ENCODE peak calls at places on chromosomes 11 and 22, in four cellular contexts. S, U, X and T are unnamed samples.

GRCh38 chr11:1508491-1508891 is 21.9 kb upstream of the MOB2 start:
- DNase-seq in U (peak; percentile 59), S (no peak), X (peak; percentile 39), T (no peak)

GRCh38 chr11:46461461-46461927 is 69.9 kb upstream of the CHRM4 start:
- DNase-seq in X (no peak), S (no peak), U (no peak), T (no peak)

GRCh38 chr11:35623708-35624168 is 5.5 kb downstream of the FJX1 start:
- DNase-seq in U (no peak), X (no peak), S (no peak), T (no peak)

GRCh38 chr11:76185931-76186401 is 20.3 kb downstream of the WNT11 start:
- DNase-seq in S (no peak), X (no peak), U (no peak), T (no peak)

GRCh38 chr11:131664811-131665210 is 294.4 kb downstream of the NTM start:
- DNase-seq in S (no peak), U (no peak), X (no peak), T (no peak)

GRCh38 chr11:112408551-112408950 is 147.9 kb upstream of the PLET1 start:
- DNase-seq in S (no peak), U (no peak), X (no peak), T (no peak)

GRCh38 chr11:112085822-112086421 is 634 bp downstream of the TIMM8B start:
- DNase-seq in X (peak; percentile 51), U (no peak), S (no peak), T (no peak)

GRCh38 chr11:61154528-61154927 is 6.7 kb downstream of the VPS37C start:
- DNase-seq in U (no peak), X (no peak), S (no peak), T (no peak)

GRCh38 chr22:43090130-43090789 is 1.1 kb upstream of the TTLL1 start:
- DNase-seq in S (peak; percentile 90), U (no peak), X (peak; percentile 53), T (peak; percentile 46)

GRCh38 chr22:23393721-23394320 is 186.3 kb downstream of the IGLL1 start:
- DNase-seq in S (no peak), U (no peak), X (no peak), T (no peak)

GRCh38 chr22:46149998-46150549 is at the start of gene PPARA:
- DNase-seq in X (peak; percentile 88), U (peak; percentile 96), S (peak; percentile 22), T (peak; percentile 86)

GRCh38 chr11:5618807-5619206 is 6.0 kb upstream of the TRIM34 start:
- DNase-seq in S (no peak), X (no peak), U (no peak), T (no peak)

GRCh38 chr11:10302744-10303557 is 1.9 kb upstream of the ADM start:
- DNase-seq in U (peak; percentile 94), X (peak; percentile 87), S (no peak), T (peak; percentile 74)

GRCh38 chr11:47924184-47924671 is 56.1 kb upstream of the PTPRJ start:
- DNase-seq in X (no peak), U (no peak), S (peak; percentile 41), T (no peak)

GRCh38 chr11:10305964-10306918 is 1.4 kb downstream of the ADM start:
- DNase-seq in U (peak; percentile 68), S (no peak), X (no peak), T (peak; percentile 18)

GRCh38 chr22:17703811-17704210 is 65.3 kb downstream of the BCL2L13 start:
- DNase-seq in U (no peak), S (no peak), X (no peak), T (no peak)

GRCh38 chr11:1739576-1739975 is 10.8 kb downstream of the IFITM10 start:
- DNase-seq in X (no peak), U (no peak), S (no peak), T (no peak)

GRCh38 chr11:67040147-67040546 is 16.5 kb upstream of the RHOD start:
- DNase-seq in U (no peak), S (no peak), X (no peak), T (no peak)

GRCh38 chr11:44619931-44620725 is 54.7 kb downstream of the CD82 start:
- DNase-seq in S (no peak), U (no peak), X (peak; percentile 29), T (no peak)

DNA sequence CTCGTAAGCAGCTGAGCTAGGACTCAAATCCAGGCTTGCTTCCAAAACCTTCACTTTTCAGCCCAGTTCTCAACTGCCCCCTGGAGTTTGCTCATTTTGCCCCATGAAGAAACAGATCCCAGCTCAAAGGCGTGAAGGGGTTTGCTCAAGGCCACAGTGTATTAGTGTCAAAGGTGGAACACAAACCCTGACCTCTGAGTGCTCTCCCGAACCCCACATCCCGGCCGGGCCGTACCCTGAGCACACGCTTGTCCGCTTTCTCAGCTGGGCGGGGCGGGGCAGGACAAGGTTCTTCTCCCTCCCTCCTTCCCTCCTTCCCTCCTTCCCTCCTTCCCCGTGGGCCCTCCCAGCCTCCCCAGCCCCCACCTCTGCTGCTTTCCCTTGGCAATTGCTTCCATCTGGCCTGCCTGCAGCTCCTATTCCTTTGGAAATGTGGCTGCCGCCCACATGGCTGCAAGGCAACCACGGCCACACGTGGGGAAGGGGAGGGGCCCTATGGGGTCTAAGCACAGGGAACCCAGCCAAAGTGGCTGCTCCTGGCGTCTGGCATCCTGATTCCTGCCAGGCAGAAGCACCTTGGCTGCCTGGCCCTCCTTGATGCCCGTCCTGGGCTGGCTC is 4.1 kb downstream of the ST3GAL4 start:
- DNase-seq in X (peak; percentile 19), U (peak; percentile 81), S (no peak), T (no peak)
- H3K4me1 ChIP-seq in X (peaks cover 12% of the 10 kb centered on the region), U (peaks cover 88% of the 10 kb centered on the region), S (peaks cover 33% of the 10 kb centered on the region), T (peaks cover 13% of the 10 kb centered on the region)

GRCh38 chr11:128246364-128247234 is 340.8 kb downstream of the ETS1 start:
- DNase-seq in U (no peak), X (no peak), S (no peak), T (no peak)
- H3K4me3 ChIP-seq in U (no peak overlapping the region), X (no peak overlapping the region), S (no peak overlapping the region), T (no peak overlapping the region)

GRCh38 chr11:65389294-65389980 is 3.0 kb downstream of the FRMD8 start:
- DNase-seq in X (no peak), S (no peak), U (no peak), T (no peak)
- H3K4me1 ChIP-seq in X (peaks cover 60% of the 10 kb centered on the region), S (peaks cover 42% of the 10 kb centered on the region), U (peaks cover 80% of the 10 kb centered on the region), T (peaks cover 63% of the 10 kb centered on the region)

GRCh38 chr22:38873469-38874411 is 1.7 kb upstream of the CBX6 start:
- DNase-seq in X (peak; percentile 82), S (no peak), U (no peak), T (peak; percentile 32)
- H3K4me3 ChIP-seq in X (no peak overlapping the region), S (no peak overlapping the region), U (no peak overlapping the region), T (peak overlapping the region; percentile 34)

DNA sequence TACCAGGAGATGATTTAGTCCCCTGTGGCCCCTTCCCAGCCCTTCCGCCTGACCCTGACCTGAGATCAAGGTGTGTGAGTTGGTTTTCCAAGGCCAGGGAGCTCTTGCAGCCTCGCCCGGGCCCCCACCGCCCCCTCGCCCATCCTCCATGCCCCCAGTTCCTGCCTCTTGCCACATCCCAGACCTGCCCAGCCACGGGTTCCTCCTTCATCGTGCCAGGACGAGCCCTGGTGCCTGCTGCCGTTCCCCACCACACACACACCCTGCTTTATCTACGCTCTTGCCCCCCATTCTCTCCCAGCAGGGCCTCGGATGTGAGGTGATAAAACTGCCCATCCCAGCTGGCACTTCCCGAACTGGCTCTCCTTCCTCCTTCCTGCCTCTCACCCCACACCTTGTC is 1.4 kb upstream of the LIF start:
- DNase-seq in U (no peak), S (no peak), X (no peak), T (no peak)
- H3K4me1 ChIP-seq in U (peaks cover 44% of the 10 kb centered on the region), S (peaks cover 100% of the 10 kb centered on the region), X (peaks cover 19% of the 10 kb centered on the region), T (peaks cover 25% of the 10 kb centered on the region)

DNA sequence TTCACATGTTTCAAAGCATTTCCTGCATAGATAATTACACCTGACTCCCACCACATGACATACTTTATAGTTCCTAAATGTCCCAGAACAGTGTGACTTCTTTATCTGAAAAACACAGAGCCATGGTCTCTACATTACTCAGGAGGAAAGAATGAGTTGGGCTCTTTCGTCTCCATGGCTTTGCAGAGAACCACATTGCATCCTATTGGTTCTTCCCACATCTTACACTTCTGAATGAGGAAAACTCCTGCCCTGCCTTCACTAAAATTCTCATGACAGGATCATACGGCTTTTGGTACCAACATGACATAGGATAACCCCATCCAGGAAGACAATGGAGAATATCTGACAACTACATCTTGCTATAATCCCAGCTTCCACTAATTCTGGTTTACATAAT is 88.5 kb downstream of the ETS1 start:
- DNase-seq in U (no peak), X (no peak), S (no peak), T (no peak)
- H3K4me3 ChIP-seq in U (no peak overlapping the region), X (peak overlapping the region; percentile 30), S (no peak overlapping the region), T (peak overlapping the region; percentile 100)

GRCh38 chr11:73186294-73186850 is 31.7 kb upstream of the P2RY2 start:
- DNase-seq in X (no peak), U (no peak), S (no peak), T (no peak)

GRCh38 chr11:73188301-73188700 is 29.8 kb upstream of the P2RY2 start:
- DNase-seq in X (no peak), S (no peak), U (peak; percentile 75), T (no peak)

GRCh38 chr11:73186886-73187285 is 31.2 kb upstream of the P2RY2 start:
- DNase-seq in U (no peak), S (no peak), X (no peak), T (no peak)

GRCh38 chr11:73189315-73189714 is 28.8 kb upstream of the P2RY2 start:
- DNase-seq in S (no peak), U (no peak), X (no peak), T (no peak)

DNA sequence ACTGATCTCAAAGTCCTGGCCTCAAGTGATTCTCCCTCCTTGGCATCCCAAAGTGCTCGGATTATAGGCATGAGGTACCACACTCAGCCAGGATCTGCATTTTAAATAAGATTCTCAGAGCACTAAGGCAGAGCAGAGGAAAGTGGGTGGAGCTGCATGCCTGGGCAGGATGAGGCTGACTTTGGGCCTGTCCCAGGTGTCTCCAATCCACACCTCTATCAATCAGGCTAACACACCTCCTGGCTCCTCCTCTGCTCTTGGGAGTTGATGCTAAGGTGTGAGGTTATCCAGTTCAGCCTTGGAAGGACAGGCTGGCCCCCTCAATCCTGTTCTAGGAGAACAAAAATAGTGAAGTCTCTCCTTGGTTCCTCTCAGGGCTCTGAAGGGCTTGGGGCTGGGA is 30.2 kb upstream of the P2RY2 start:
- DNase-seq in X (no peak), S (no peak), U (no peak), T (no peak)
- H3K4me1 ChIP-seq in X (peaks cover 3% of the 10 kb centered on the region), S (peaks cover 44% of the 10 kb centered on the region), U (peaks cover 48% of the 10 kb centered on the region), T (no peaks in the 10 kb centered on the region)